ENCODE peak calls at places on chromosomes 16 and 17, in seven cellular contexts. F is T follicular helper cell, P is progenitor cell of endocrine pancreas, A is NAMALWA, C is pulmonary artery endothelial cell, H is fibroblast of lung, S is ACHN. N is an unnamed sample.
A peak's percentile ranks its signal among the peaks of the same experiment; 100 is the strongest.

GRCh38 chr17:13727441-13728171 is 125.9 kb upstream of the HS3ST3A1 start:
- DNase-seq in H (peak; percentile 84), F (no peak), P (no peak), C (no peak), S (no peak), A (no peak), N (no peak)

GRCh38 chr17:27495460-27495859 is 39.2 kb downstream of the KSR1 start:
- DNase-seq in A (peak; percentile 17), C (no peak), H (no peak), F (no peak), S (peak; percentile 84), P (no peak), N (no peak)

GRCh38 chr16:89383095-89384003 is 107.0 kb downstream of the ANKRD11 start:
- DNase-seq in A (no peak), F (no peak), C (no peak), S (no peak), P (peak; percentile 21), H (no peak), N (no peak)

GRCh38 chr17:34610506-34610905 is 31.1 kb downstream of the TMEM132E start:
- DNase-seq in S (no peak), A (no peak), F (no peak), H (no peak), C (no peak), P (no peak), N (no peak)

GRCh38 chr16:11560701-11561439 is 25.8 kb downstream of the LITAF start:
- DNase-seq in C (no peak), F (peak; percentile 58), P (no peak), H (peak; percentile 54), S (no peak), A (no peak), N (no peak)

GRCh38 chr16:30551781-30552180 is 6.4 kb downstream of the ZNF764 start:
- DNase-seq in A (no peak), C (no peak), H (no peak), S (no peak), F (peak; percentile 64), P (no peak), N (no peak)

GRCh38 chr16:29900102-29900887 is at the start of gene ASPHD1:
- DNase-seq in C (no peak), H (peak; percentile 67), F (peak; percentile 67), S (peak; percentile 98), P (peak; percentile 84), A (peak; percentile 59), N (no peak)

GRCh38 chr17:29596811-29597210 is 3.9 kb downstream of the ANKRD13B start:
- DNase-seq in F (no peak), P (no peak), H (no peak), S (no peak), A (no peak), C (no peak), N (no peak)

GRCh38 chr16:8096211-8096610 is 494.1 kb downstream of the TMEM114 start:
- DNase-seq in F (no peak), A (no peak), S (no peak), P (no peak), H (no peak), C (no peak), N (no peak)

GRCh38 chr17:73956595-73957465 is 246.6 kb upstream of the RPL38 start:
- DNase-seq in F (peak; percentile 43), A (peak; percentile 72), H (peak; percentile 28), C (no peak), P (peak; percentile 63), S (peak; percentile 51), N (no peak)

GRCh38 chr17:44345497-44346026 is 460 bp downstream of the GRN start:
- DNase-seq in C (no peak), A (peak; percentile 82), S (peak; percentile 79), F (no peak), P (peak; percentile 45), H (peak; percentile 58), N (no peak)

GRCh38 chr16:73086108-73086507 is 38.2 kb upstream of the ZFHX3 start:
- DNase-seq in P (no peak), S (no peak), H (no peak), A (no peak), F (no peak), C (no peak), N (no peak)

GRCh38 chr17:38453951-38454421 is 25.7 kb downstream of the ARHGAP23 start:
- DNase-seq in S (peak; percentile 61), A (no peak), F (no peak), P (no peak), C (no peak), H (peak; percentile 78), N (no peak)

GRCh38 chr16:68496689-68497088 is 42.4 kb upstream of the ZFP90 start:
- DNase-seq in P (no peak), S (no peak), H (no peak), A (no peak), F (no peak), C (no peak), N (no peak)

GRCh38 chr16:85436207-85436606 is 176.9 kb upstream of the GSE1 start:
- DNase-seq in A (no peak), S (no peak), F (no peak), C (no peak), P (no peak), H (no peak), N (no peak)

GRCh38 chr17:68318103-68318991 is 27.1 kb downstream of the ARSG start:
- DNase-seq in F (no peak), S (peak; percentile 76), H (peak; percentile 18), C (no peak), P (no peak), A (no peak), N (no peak)

GRCh38 chr16:85612191-85612800 is 826 bp upstream of the GSE1 start:
- DNase-seq in C (no peak), H (peak; percentile 85), P (no peak), F (no peak), A (peak; percentile 67), S (peak; percentile 99), N (no peak)

GRCh38 chr17:6435968-6436367 is 1.0 kb upstream of the AIPL1 start:
- DNase-seq in C (no peak), S (peak; percentile 70), F (peak; percentile 27), H (peak; percentile 68), P (peak; percentile 60), A (peak; percentile 47), N (no peak)

GRCh38 chr16:23337836-23338550 is 35.9 kb downstream of the SCNN1B start:
- DNase-seq in H (no peak), F (no peak), A (no peak), P (no peak), S (no peak), C (no peak), N (no peak)

GRCh38 chr17:73760186-73760758 is 116.0 kb upstream of the SDK2 start:
- DNase-seq in S (no peak), P (no peak), A (peak; percentile 14), C (no peak), F (no peak), H (no peak), N (no peak)

GRCh38 chr16:30619643-30620042 is 9.5 kb upstream of the ZNF689 start:
- DNase-seq in P (no peak), F (no peak), C (no peak), S (peak; percentile 81), H (no peak), A (no peak), N (no peak)

GRCh38 chr17:37605813-37606505 is 3.3 kb downstream of the SYNRG start:
- DNase-seq in A (no peak), C (no peak), H (no peak), S (no peak), F (no peak), P (no peak), N (no peak)

GRCh38 chr16:47018223-47018891 is 44.9 kb upstream of the DNAJA2 start:
- DNase-seq in F (peak; percentile 25), P (peak; percentile 35), H (no peak), A (peak; percentile 90), C (no peak), S (peak; percentile 74), N (no peak)

GRCh38 chr16:30065943-30066881 is 652 bp downstream of the ALDOA start:
- DNase-seq in F (no peak), C (no peak), S (peak; percentile 65), H (peak; percentile 62), A (no peak), P (no peak), N (no peak)

GRCh38 chr16:832652-833336 is 32.3 kb upstream of the GNG13 start:
- DNase-seq in S (no peak), A (no peak), C (no peak), F (no peak), H (no peak), P (no peak), N (no peak)

GRCh38 chr17:45221997-45222272 is 250 bp downstream of the FMNL1 start:
- DNase-seq in F (no peak), C (no peak), S (no peak), P (no peak), A (no peak), H (no peak), N (no peak)

GRCh38 chr16:57666353-57667068 is 1.6 kb upstream of the ADGRG3 start:
- DNase-seq in P (no peak), F (no peak), C (no peak), S (no peak), H (no peak), A (no peak), N (no peak)

GRCh38 chr17:5513610-5514009 is 27.2 kb downstream of the MIS12 start:
- DNase-seq in A (no peak), H (no peak), F (no peak), S (no peak), C (no peak), P (no peak), N (no peak)

N was measured in glomerular endothelial cell.